ENCODE peak calls at places on chromosome 6, in six cellular contexts. B, M, P, Z, I and W are unnamed samples.

GRCh38 chr6:71383891-71384489 is 95.4 kb downstream of the OGFRL1 start:
- DNase-seq in B (no peak), M (no peak), P (no peak), Z (no peak), I (no peak), W (peak)

GRCh38 chr6:75503291-75503690 is 9.7 kb upstream of the FILIP1 start:
- DNase-seq in B (no peak), M (no peak), P (no peak), Z (no peak), I (no peak), W (no peak)

GRCh38 chr6:165952514-165952913 is 215.1 kb downstream of the TBXT start:
- DNase-seq in B (no peak), M (no peak), P (no peak), Z (no peak), I (no peak), W (no peak)

GRCh38 chr6:7137335-7138106 is 29.8 kb downstream of the RREB1 start:
- DNase-seq in B (peak), M (peak), P (peak), Z (no peak), I (peak), W (no peak)

GRCh38 chr6:34638834-34639736 is 57.5 kb downstream of the ILRUN start:
- DNase-seq in B (no peak), M (no peak), P (no peak), Z (no peak), I (no peak), W (no peak)

GRCh38 chr6:31355540-31355988 is 1.4 kb downstream of the HLA-B start:
- DNase-seq in B (no peak), M (no peak), P (peak), Z (no peak), I (no peak), W (no peak)

GRCh38 chr6:27777126-27777525 is 135.1 kb downstream of the OR2B2 start:
- DNase-seq in B (no peak), M (no peak), P (no peak), Z (no peak), I (no peak), W (no peak)

GRCh38 chr6:35449287-35449881 is 2.8 kb upstream of the FANCE start:
- DNase-seq in B (no peak), M (no peak), P (no peak), Z (no peak), I (peak), W (peak)

GRCh38 chr6:35360349-35361138 is 18.2 kb downstream of the PPARD start:
- DNase-seq in B (no peak), M (no peak), P (no peak), Z (no peak), I (peak), W (no peak)

GRCh38 chr6:46011241-46012085 is 4.2 kb downstream of the CLIC5 start:
- DNase-seq in B (no peak), M (peak), P (peak), Z (no peak), I (no peak), W (peak)